ENCODE peak calls at places on chromosomes 4 and X, in ten cellular contexts. J is DMS 273 treated with DMSO at 0.1 percent for 48 hours, C is WTC11, N is activated T-cell treated with anti-CD3 and anti-CD28 coated beads for 1 hour, I is NT2/D1, W is hypothalamus, K is cardiac fibroblast, M is HT-29, E is ACHN, S is body of pancreas. Y is an unnamed sample.

GRCh38 chr4:179076865-179077264 is 1634.6 kb upstream of the AGA start:
- DNase-seq in N (no peak), M (no peak), J (no peak), I (no peak), C (no peak), W (no peak), E (no peak), S (no peak), K (no peak), Y (no peak)

GRCh38 chrX:133005038-133005437 is 46.6 kb upstream of the HS6ST2 start:
- DNase-seq in J (no peak), N (no peak), C (no peak), I (no peak), W (no peak), K (peak), E (peak), S (no peak), M (peak), Y (no peak)

GRCh38 chrX:154123241-154124219 is 20.5 kb upstream of the OPN1LW start:
- DNase-seq in I (no peak), C (no peak), J (no peak), M (peak), K (no peak), S (peak), E (no peak), N (peak), W (no peak), Y (no peak)

GRCh38 chrX:42135583-42136228 is 212.4 kb upstream of the CASK start:
- DNase-seq in M (no peak), C (no peak), I (no peak), W (no peak), S (no peak), E (no peak), N (no peak), J (no peak), K (no peak), Y (no peak)

GRCh38 chr4:60805500-60806313 is 394.4 kb upstream of the ADGRL3 start:
- DNase-seq in W (no peak), K (peak), S (no peak), M (peak), C (no peak), N (no peak), E (peak), J (peak), I (peak), Y (no peak)

GRCh38 chrX:45598841-45599240 is 398.2 kb upstream of the DIPK2B start:
- DNase-seq in N (no peak), M (no peak), S (no peak), J (no peak), K (peak), W (no peak), E (no peak), I (no peak), C (no peak), Y (no peak)

GRCh38 chr4:15488658-15489470 is 19.2 kb downstream of the CC2D2A start:
- DNase-seq in N (no peak), J (no peak), I (no peak), M (no peak), W (no peak), E (no peak), S (no peak), K (peak), C (no peak), Y (no peak)

GRCh38 chrX:40146471-40147398 is 49.0 kb upstream of the BCOR start:
- DNase-seq in J (no peak), S (peak), M (no peak), C (peak), K (peak), N (no peak), E (peak), I (no peak), W (no peak), Y (no peak)

GRCh38 chr4:70991596-70991995 is 1.9 kb upstream of the DCK start:
- DNase-seq in E (no peak), W (no peak), N (no peak), C (no peak), M (no peak), S (no peak), I (no peak), K (no peak), J (no peak), Y (no peak)

GRCh38 chrX:11886745-11887144 is 128.7 kb downstream of the MSL3 start:
- DNase-seq in W (no peak), J (peak), K (peak), M (no peak), N (no peak), S (no peak), E (no peak), I (no peak), C (no peak), Y (no peak)

GRCh38 chr4:8252301-8253173 is 17.0 kb upstream of the HTRA3 start:
- DNase-seq in W (no peak), C (no peak), E (no peak), J (no peak), I (no peak), K (no peak), M (no peak), N (no peak), S (no peak), Y (no peak)

GRCh38 chr4:99723555-99724450 is 66.2 kb upstream of the C4orf54 start:
- DNase-seq in S (peak), K (peak), J (peak), N (no peak), W (no peak), I (no peak), M (no peak), C (no peak), E (peak), Y (no peak)

GRCh38 chrX:19446397-19446796 is 68.9 kb downstream of the MAP3K15 start:
- DNase-seq in S (no peak), W (no peak), N (no peak), I (no peak), K (no peak), E (no peak), J (no peak), M (no peak), C (no peak), Y (no peak)

GRCh38 chrX:101397779-101398178 is 7.0 kb downstream of the RPL36A start:
- DNase-seq in K (no peak), E (no peak), M (no peak), N (no peak), C (no peak), J (no peak), W (no peak), I (no peak), S (no peak), Y (no peak)